ENCODE peak calls at places on chromosomes 4 and X, in nine cellular contexts. D, R, A, S, U, K, H, I and M are unnamed samples.

GRCh38 chrX:39012561-39013209 is 211.4 kb downstream of the MID1IP1 start:
- DNase-seq in H (no peak), R (peak), A (no peak), S (peak), I (no peak), D (no peak), U (no peak), K (peak), M (no peak)

GRCh38 chr4:74608151-74608949 is 163.4 kb downstream of the AREG start:
- DNase-seq in H (no peak), I (no peak), A (no peak), S (peak), U (no peak), D (no peak), K (no peak), R (peak), M (no peak)

GRCh38 chr4:137952116-137952515 is 290.0 kb downstream of the SLC7A11 start:
- DNase-seq in R (peak), K (no peak), A (no peak), I (no peak), U (no peak), H (peak), D (no peak), S (no peak), M (no peak)

GRCh38 chr4:81030617-81031388 is at the start of gene BMP3:
- DNase-seq in U (no peak), D (no peak), S (peak), H (peak), K (peak), I (peak), A (peak), R (peak), M (peak)

GRCh38 chr4:8215001-8215427 is 15.9 kb downstream of the SH3TC1 start:
- DNase-seq in A (no peak), R (peak), K (peak), U (no peak), I (peak), H (peak), D (no peak), S (peak), M (no peak)

GRCh38 chr4:153137168-153137567 is 67.1 kb upstream of the TRIM2 start:
- DNase-seq in K (no peak), A (no peak), S (peak), H (peak), I (peak), R (peak), D (no peak), U (no peak), M (no peak)

GRCh38 chr4:2217726-2218125 is 24.2 kb downstream of the HAUS3 start:
- DNase-seq in R (no peak), K (no peak), A (no peak), H (no peak), D (no peak), S (peak), U (no peak), I (peak), M (no peak)

GRCh38 chr4:190014771-190015537 is 12.1 kb downstream of the FRG2 start:
- DNase-seq in R (peak), S (no peak), I (no peak), D (no peak), U (peak), K (no peak), A (peak), H (no peak), M (peak)

GRCh38 chr4:85725727-85726170 is 250.8 kb downstream of the ARHGAP24 start:
- DNase-seq in R (peak), S (peak), D (no peak), A (no peak), H (no peak), I (no peak), U (peak), K (peak), M (no peak)

GRCh38 chr4:128803783-128804182 is 5.7 kb upstream of the JADE1 start:
- DNase-seq in K (no peak), R (no peak), I (no peak), U (peak), D (no peak), H (no peak), S (no peak), A (no peak), M (no peak)

GRCh38 chrX:120697053-120697452 is 67.2 kb upstream of the C1GALT1C1 start:
- DNase-seq in K (no peak), A (no peak), D (no peak), I (no peak), H (no peak), U (peak), S (no peak), R (no peak), M (no peak)

GRCh38 chrX:11770320-11770719 is 12.3 kb downstream of the MSL3 start:
- DNase-seq in U (peak), H (no peak), D (no peak), K (peak), R (peak), I (peak), A (peak), S (peak), M (peak)

GRCh38 chr4:102825261-102826071 is 1.9 kb downstream of the UBE2D3 start:
- DNase-seq in S (peak), K (peak), D (no peak), I (peak), A (peak), H (peak), U (no peak), R (peak), M (no peak)

GRCh38 chrX:81259008-81259713 is 57.3 kb downstream of the SH3BGRL start:
- DNase-seq in I (peak), D (no peak), U (no peak), R (peak), H (peak), A (no peak), S (peak), K (peak), M (no peak)

GRCh38 chrX:105872921-105873320 is 50.6 kb downstream of the NRK start:
- DNase-seq in A (no peak), H (peak), D (no peak), I (peak), U (no peak), S (no peak), R (peak), K (no peak), M (no peak)

GRCh38 chrX:124362072-124362471 is 15.7 kb downstream of the SH2D1A start:
- DNase-seq in I (no peak), K (no peak), U (no peak), A (no peak), D (no peak), R (no peak), S (no peak), H (no peak), M (no peak)

GRCh38 chr4:17968721-17969120 is 52.8 kb downstream of the LCORL start:
- DNase-seq in H (no peak), S (no peak), K (no peak), D (no peak), A (no peak), R (no peak), U (no peak), I (no peak), M (no peak)

GRCh38 chr4:102869569-102870227 is 906 bp downstream of the CISD2 start:
- DNase-seq in I (no peak), S (no peak), R (no peak), U (no peak), H (no peak), D (no peak), A (no peak), K (no peak), M (no peak)

GRCh38 chrX:48781705-48782104 is 4.7 kb upstream of the GATA1 start:
- DNase-seq in U (no peak), K (no peak), I (no peak), H (no peak), D (no peak), R (no peak), S (no peak), A (no peak), M (no peak)

GRCh38 chr4:96407651-96408342 is 567.9 kb downstream of the PDHA2 start:
- DNase-seq in A (no peak), D (no peak), I (peak), R (peak), U (no peak), K (no peak), H (no peak), S (no peak), M (no peak)

GRCh38 chr4:98663226-98664006 is 5.0 kb upstream of the TSPAN5 start:
- DNase-seq in K (no peak), R (no peak), D (no peak), H (no peak), U (peak), A (no peak), S (no peak), I (no peak), M (no peak)

GRCh38 chr4:150305995-150306394 is 227.8 kb downstream of the DCLK2 start:
- DNase-seq in R (peak), H (peak), U (no peak), K (no peak), A (no peak), I (peak), D (no peak), S (peak), M (no peak)

GRCh38 chr4:121788896-121789295 is 12.2 kb upstream of the EXOSC9 start:
- DNase-seq in I (no peak), A (no peak), R (no peak), H (no peak), K (no peak), D (no peak), U (peak), S (no peak), M (no peak)

GRCh38 chr4:148056879-148057278 is 325.0 kb downstream of the ARHGAP10 start:
- DNase-seq in D (no peak), I (peak), S (peak), U (peak), R (peak), K (no peak), A (peak), H (peak), M (no peak)

GRCh38 chrX:38273453-38273852 is 52.8 kb upstream of the SRPX start:
- DNase-seq in I (no peak), K (no peak), H (no peak), U (no peak), S (no peak), R (no peak), A (no peak), D (no peak), M (no peak)

GRCh38 chr4:177480796-177481195 is 38.6 kb upstream of the AGA start:
- DNase-seq in H (peak), R (peak), A (no peak), I (peak), U (no peak), S (peak), K (no peak), D (no peak), M (no peak)

GRCh38 chr4:185573651-185574199 is 38.4 kb upstream of the PDLIM3 start:
- DNase-seq in D (no peak), U (no peak), S (peak), A (peak), H (peak), R (peak), K (peak), I (peak), M (peak)

GRCh38 chr4:101944649-101945048 is 154.1 kb downstream of the BANK1 start:
- DNase-seq in A (no peak), H (peak), U (no peak), K (no peak), R (no peak), D (no peak), I (peak), S (peak), M (no peak)

GRCh38 chr4:174658246-174658645 is 136.0 kb upstream of the HPGD start:
- DNase-seq in A (no peak), U (no peak), H (no peak), D (no peak), S (no peak), K (no peak), R (peak), I (no peak), M (no peak)

GRCh38 chr4:25813705-25814104 is 49.1 kb downstream of the SEL1L3 start:
- DNase-seq in K (no peak), A (no peak), H (no peak), U (no peak), S (peak), R (peak), I (peak), D (no peak), M (no peak)

GRCh38 chr4:47071863-47072441 is 40.6 kb downstream of the GABRB1 start:
- DNase-seq in K (no peak), R (peak), D (no peak), H (peak), I (peak), U (no peak), S (peak), A (no peak), M (no peak)

GRCh38 chrX:96140796-96141195 is 543.8 kb upstream of the DIAPH2 start:
- DNase-seq in K (no peak), U (no peak), H (no peak), D (no peak), I (peak), S (no peak), A (no peak), R (no peak), M (no peak)

GRCh38 chr4:114495471-114495928 is 103.1 kb upstream of the UGT8 start:
- DNase-seq in H (no peak), R (no peak), A (peak), D (no peak), I (no peak), S (no peak), K (peak), U (no peak), M (no peak)

GRCh38 chr4:41384992-41385391 is 128.3 kb downstream of the UCHL1 start:
- DNase-seq in A (no peak), U (no peak), I (no peak), H (peak), D (peak), R (peak), S (no peak), K (no peak), M (no peak)

GRCh38 chrX:65903750-65904149 is 136.1 kb downstream of the VSIG4 start:
- DNase-seq in I (no peak), K (no peak), S (no peak), R (no peak), U (no peak), H (no peak), D (no peak), A (no peak), M (no peak)

DNA sequence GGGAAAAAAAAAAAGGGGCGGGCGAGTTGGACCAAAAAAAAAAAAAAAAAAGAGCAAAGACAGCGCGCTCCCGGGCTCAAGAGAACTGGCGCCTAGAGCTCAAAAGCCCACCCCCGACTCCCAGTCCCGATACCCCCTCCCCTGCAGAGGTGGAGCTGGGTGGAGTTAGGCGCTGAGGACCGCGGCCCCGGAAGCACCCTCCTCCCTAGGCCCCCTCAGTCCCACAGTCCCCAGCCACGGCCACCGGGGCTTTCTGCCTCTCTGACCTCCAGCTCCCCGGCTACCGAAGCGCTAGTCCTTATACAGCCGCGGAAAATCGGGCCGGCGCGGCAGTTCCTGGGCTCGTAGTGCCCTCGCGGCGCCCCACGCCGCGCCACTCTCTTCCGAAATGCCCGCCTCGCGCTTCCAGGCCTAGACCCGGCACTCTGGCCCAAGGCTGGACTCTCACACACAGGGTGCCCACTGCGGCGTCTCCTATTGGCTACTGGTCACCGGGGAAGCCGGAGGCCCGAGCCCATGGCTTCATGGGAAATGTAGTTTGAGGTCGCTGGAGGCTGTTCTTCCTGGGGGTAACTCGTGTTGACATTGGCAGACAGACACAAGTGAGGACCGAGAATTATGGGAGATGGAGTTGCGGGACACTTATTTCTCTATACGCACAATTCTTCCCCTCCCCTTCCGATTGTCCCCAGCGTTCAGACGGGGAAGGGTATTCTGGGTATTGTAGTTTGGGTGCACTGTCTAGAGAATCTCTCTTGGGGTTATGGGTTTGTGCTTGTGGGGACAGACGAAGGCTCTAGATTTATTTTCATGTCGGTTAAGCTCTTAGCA is at the start of gene ENOX2:
- DNase-seq in K (peak), U (peak), I (peak), S (peak), R (peak), H (peak), A (peak), D (peak), M (peak)
- TF ChIP-seq CTCF in K (no peak), U (no peak), I (no peak), S (no peak), R (no peak), H (no peak), A (no peak), D (no peak), M (no peak)

GRCh38 chr4:139892973-139893736 is 227.5 kb downstream of the MGST2 start:
- DNase-seq in S (peak), R (no peak), K (no peak), A (no peak), H (no peak), U (no peak), D (no peak), I (peak), M (no peak)
- TF ChIP-seq CTCF in S (no peak), R (peak), K (no peak), A (peak), H (no peak), U (no peak), D (no peak), I (no peak), M (no peak)

DNA sequence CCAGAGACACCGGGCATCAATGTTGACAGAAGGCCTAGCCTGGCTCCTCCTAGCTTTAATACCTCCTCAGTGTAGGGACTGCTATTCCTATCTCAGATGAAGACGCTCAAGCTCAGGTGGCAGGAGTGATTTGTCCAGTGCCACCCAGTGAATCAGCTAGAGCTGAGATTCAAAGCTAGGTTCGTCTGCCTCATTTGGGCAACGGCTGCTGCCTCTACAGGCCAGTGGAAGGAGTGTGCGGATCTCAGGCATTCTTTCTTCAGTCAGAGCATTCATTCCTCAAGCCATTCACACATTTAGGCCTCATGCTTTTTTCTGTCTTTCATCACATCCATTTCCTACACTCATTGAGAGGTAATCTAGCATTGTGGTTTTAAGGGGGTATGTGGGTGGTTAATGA is 7.3 kb downstream of the TSR2 start:
- DNase-seq in R (peak), S (peak), D (no peak), A (peak), I (no peak), U (no peak), K (peak), H (peak), M (no peak)
- TF ChIP-seq CTCF in R (no peak), S (peak), D (no peak), A (peak), I (no peak), U (no peak), K (peak), H (peak), M (peak)

GRCh38 chr4:119040261-119040660 is 95.4 kb upstream of the MYOZ2 start:
- DNase-seq in R (no peak), S (peak), A (no peak), D (no peak), I (no peak), U (no peak), K (no peak), H (no peak), M (no peak)

GRCh38 chr4:119040711-119041185 is 94.9 kb upstream of the MYOZ2 start:
- DNase-seq in A (peak), I (peak), U (no peak), K (no peak), R (peak), H (peak), S (peak), D (no peak), M (no peak)

GRCh38 chr4:119039160-119039559 is 96.5 kb upstream of the MYOZ2 start:
- DNase-seq in H (no peak), K (no peak), I (no peak), A (no peak), D (no peak), R (no peak), S (no peak), U (no peak), M (no peak)

GRCh38 chr4:119038465-119038864 is 97.2 kb upstream of the MYOZ2 start:
- DNase-seq in S (peak), A (no peak), R (peak), U (no peak), I (no peak), K (no peak), H (no peak), D (no peak), M (no peak)

GRCh38 chr4:119039779-119040178 is 95.9 kb upstream of the MYOZ2 start:
- DNase-seq in H (no peak), D (no peak), U (no peak), I (no peak), K (no peak), R (no peak), S (no peak), A (peak), M (no peak)
- TF ChIP-seq CTCF in H (peak), D (peak), U (no peak), I (peak), K (no peak), R (peak), S (no peak), A (peak), M (peak)

GRCh38 chrX:86322913-86323312 is 174.7 kb downstream of the DACH2 start:
- DNase-seq in D (no peak), H (no peak), K (no peak), A (no peak), I (no peak), U (no peak), S (no peak), R (no peak), M (no peak)
- TF ChIP-seq CTCF in D (no peak), H (no peak), K (no peak), A (peak), I (no peak), U (no peak), S (no peak), R (no peak), M (no peak)

DNA sequence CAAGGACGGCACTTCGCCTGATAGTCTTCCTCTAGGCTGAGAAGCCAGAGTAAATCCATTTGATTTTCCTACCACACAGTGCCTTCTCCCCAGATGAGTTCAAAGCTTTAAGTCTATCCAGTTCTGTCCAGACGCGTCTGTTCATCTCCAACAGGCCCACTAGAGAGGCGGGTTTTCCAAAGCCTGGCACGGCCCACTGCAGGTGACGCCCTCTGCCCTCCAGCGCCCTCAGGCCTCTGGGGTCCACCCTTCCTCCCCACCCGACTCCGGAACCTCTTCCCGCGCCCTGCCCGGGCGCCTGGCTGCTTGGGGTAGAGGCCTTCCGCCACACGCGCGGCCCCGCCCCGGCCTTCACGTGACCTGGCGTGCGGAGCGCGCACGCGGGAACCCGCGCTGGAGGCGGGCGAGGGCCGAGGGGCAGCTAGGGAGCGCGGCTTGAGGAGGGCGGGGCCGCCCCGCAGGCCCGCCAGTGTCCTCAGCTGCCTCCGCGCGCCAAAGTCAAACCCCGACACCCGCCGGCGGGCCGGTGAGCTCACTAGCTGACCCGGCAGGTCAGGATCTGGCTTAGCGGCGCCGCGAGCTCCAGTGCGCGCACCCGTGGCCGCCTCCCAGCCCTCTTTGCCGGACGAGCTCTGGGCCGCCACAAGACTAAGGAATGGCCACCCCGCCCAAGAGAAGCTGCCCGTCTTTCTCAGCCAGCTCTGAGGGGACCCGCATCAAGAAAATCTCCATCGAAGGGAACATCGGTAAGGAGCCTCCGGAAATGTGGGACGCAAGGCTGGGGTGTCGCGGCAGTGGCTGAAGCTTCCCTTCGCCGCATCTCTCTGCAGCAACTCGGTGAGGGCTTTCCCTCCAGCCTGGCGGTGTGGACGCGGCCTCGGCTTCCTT is at the start of gene DCK:
- DNase-seq in A (peak), U (peak), R (peak), D (peak), S (peak), K (peak), H (peak), I (peak), M (peak)
- TF ChIP-seq CTCF in A (no peak), U (no peak), R (no peak), D (no peak), S (no peak), K (no peak), H (no peak), I (no peak), M (no peak)